ENCODE peak calls at places on chromosomes 11 and 22, in seven cellular contexts. H is T-cell; Z is fibroblast of the aortic adventitia; C is activated T-helper 9 cell treated with anti-CD3 and anti-CD28 coated beads, Interleukin-2, amount 50 U/mL, for 16 hours; F is NCI-H748 treated with DMSO at 0.1 percent for 48 hours; K is NCI-H1930; O is osteocyte. X is an unnamed sample.

GRCh38 chr11:71998649-71999310 is at the start of gene IL18BP:
- DNase-seq in C (no peak), Z (no peak), F (no peak), H (peak), K (no peak), O (peak), X (no peak)

GRCh38 chr22:43270314-43270908 is 72.8 kb downstream of the SCUBE1 start:
- DNase-seq in F (no peak), O (no peak), K (no peak), Z (no peak), H (no peak), C (no peak), X (no peak)

GRCh38 chr22:19466848-19467752 is 11.9 kb downstream of the UFD1 start:
- DNase-seq in K (no peak), H (no peak), C (no peak), F (no peak), O (no peak), Z (no peak), X (no peak)

GRCh38 chr22:29524440-29525191 is 28.9 kb downstream of the THOC5 start:
- DNase-seq in C (no peak), O (no peak), F (no peak), H (peak), K (no peak), Z (peak), X (peak)

GRCh38 chr22:40215266-40215665 is 37.5 kb downstream of the TNRC6B start:
- DNase-seq in H (no peak), K (no peak), C (no peak), F (no peak), O (peak), Z (no peak), X (peak)

GRCh38 chr22:35399114-35399677 is 744 bp upstream of the MCM5 start:
- DNase-seq in H (no peak), C (no peak), O (no peak), Z (no peak), F (no peak), K (peak), X (no peak)

GRCh38 chr11:125626381-125626950 is 1.5 kb downstream of the CHEK1 start:
- DNase-seq in C (no peak), O (no peak), Z (no peak), K (peak), H (peak), F (peak), X (peak)

GRCh38 chr22:35596821-35597220 is 20.3 kb downstream of the MB start:
- DNase-seq in F (no peak), Z (no peak), O (no peak), C (no peak), K (no peak), H (no peak), X (no peak)

GRCh38 chr11:24298126-24298525 is 198.7 kb upstream of the LUZP2 start:
- DNase-seq in C (no peak), H (no peak), O (no peak), Z (no peak), F (no peak), K (peak), X (no peak)

GRCh38 chr11:125892071-125892470 is 4.6 kb downstream of the HYLS1 start:
- DNase-seq in C (no peak), Z (peak), F (no peak), K (no peak), H (no peak), O (no peak), X (no peak)

GRCh38 chr22:44143117-44143495 is 37.6 kb upstream of the PARVG start:
- DNase-seq in F (no peak), H (no peak), K (no peak), O (no peak), C (no peak), Z (no peak), X (no peak)

GRCh38 chr11:37449146-37449545 is 851.1 kb upstream of the RAG2 start:
- DNase-seq in K (peak), C (no peak), F (no peak), H (no peak), O (no peak), Z (peak), X (peak)

GRCh38 chr11:89477175-89477574 is 14.0 kb downstream of the NOX4 start:
- DNase-seq in C (no peak), F (no peak), K (no peak), H (no peak), Z (no peak), O (no peak), X (no peak)